ENCODE peak calls at places on chromosomes 11 and 22, in eight cellular contexts. K is transverse colon, G is spleen, U is prostate gland, A is Panc1, M is GM12878, Q is endothelial cell of umbilical vein, I is K562. R is an unnamed sample.

GRCh38 chr22:49779226-49779625 is 48.4 kb downstream of the BRD1 start:
- DNase-seq in K (no peak), G (no peak), U (no peak), A (no peak), M (no peak), Q (no peak), I (no peak), R (no peak)

GRCh38 chr11:46090375-46090774 is 30.9 kb downstream of the PHF21A start:
- DNase-seq in K (no peak), G (no peak), U (no peak), A (no peak), M (no peak), Q (no peak), I (no peak), R (no peak)

GRCh38 chr22:30206964-30207363 is 39.6 kb downstream of the LIF start:
- DNase-seq in K (no peak), G (no peak), U (no peak), A (peak; percentile 86), M (no peak), Q (peak; percentile 21), I (no peak), R (no peak)

GRCh38 chr11:103892603-103893002 is 143.8 kb upstream of the DDI1 start:
- DNase-seq in K (no peak), G (no peak), U (no peak), A (no peak), M (no peak), Q (no peak), I (no peak), R (no peak)

GRCh38 chr22:46349681-46350080 is 14.2 kb downstream of the TRMU start:
- DNase-seq in K (no peak), G (peak; percentile 42), U (no peak), A (no peak), M (no peak), Q (no peak), I (no peak), R (no peak)

GRCh38 chr11:7077101-7077500 is 11.7 kb upstream of the RBMXL2 start:
- DNase-seq in K (no peak), G (no peak), U (no peak), A (no peak), M (no peak), Q (no peak), I (peak; percentile 11), R (no peak)

GRCh38 chr11:118343981-118344521 is at the start of gene CD3G:
- DNase-seq in K (peak; percentile 32), G (peak; percentile 84), U (no peak), A (no peak), M (no peak), Q (no peak), I (no peak), R (no peak)

GRCh38 chr11:69361466-69361865 is 67.5 kb downstream of the MYEOV start:
- DNase-seq in K (peak; percentile 5), G (no peak), U (no peak), A (no peak), M (no peak), Q (no peak), I (no peak), R (no peak)

GRCh38 chr11:114053406-114053805 is 6.1 kb upstream of the ZBTB16 start:
- DNase-seq in K (no peak), G (no peak), U (no peak), A (no peak), M (no peak), Q (no peak), I (no peak), R (no peak)

GRCh38 chr11:114050258-114050927 is 9.1 kb upstream of the ZBTB16 start:
- DNase-seq in K (no peak), G (no peak), U (no peak), A (no peak), M (no peak), Q (no peak), I (no peak), R (no peak)

GRCh38 chr11:114051558-114051957 is 8.0 kb upstream of the ZBTB16 start:
- DNase-seq in K (no peak), G (no peak), U (no peak), A (no peak), M (no peak), Q (no peak), I (no peak), R (no peak)

GRCh38 chr11:114054830-114055229 is 4.7 kb upstream of the ZBTB16 start:
- DNase-seq in K (no peak), G (no peak), U (no peak), A (no peak), M (no peak), Q (no peak), I (no peak), R (no peak)

GRCh38 chr11:114052160-114052559 is 7.4 kb upstream of the ZBTB16 start:
- DNase-seq in K (peak; percentile 62), G (no peak), U (no peak), A (no peak), M (no peak), Q (no peak), I (no peak), R (no peak)
- TF ChIP-seq POLR2AphosphoS5 in K (no peak), G (no peak), U (peak; percentile 62), A (no peak), M (no peak), Q (no peak), I (no peak), R (no peak)

DNA sequence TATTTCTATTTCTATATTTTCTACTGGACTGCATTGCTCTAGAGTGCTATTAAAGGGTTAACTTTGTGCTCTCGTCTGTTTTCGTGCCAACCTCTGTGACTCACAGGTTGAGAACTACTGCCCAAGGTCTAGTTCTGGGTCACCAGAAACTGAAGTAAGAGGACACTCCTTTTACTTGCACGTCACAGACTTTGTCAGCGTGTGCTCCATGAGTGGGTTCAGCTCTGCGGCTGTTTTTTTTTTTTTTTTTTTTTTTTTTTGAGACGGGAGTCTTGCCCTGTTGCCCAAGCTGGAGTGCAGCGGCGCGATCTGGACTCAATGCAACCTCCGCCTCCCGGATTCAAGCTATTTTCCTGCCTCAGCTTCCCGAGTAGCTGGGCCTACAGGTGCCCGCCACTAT is 49.8 kb downstream of the CLMP start:
- DNase-seq in K (no peak), G (no peak), U (no peak), A (peak; percentile 72), M (no peak), Q (peak; percentile 22), I (no peak), R (no peak)
- TF ChIP-seq POLR2AphosphoS5 in K (no peak), G (no peak), U (no peak), A (no peak), M (no peak), Q (no peak), I (no peak), R (no peak)

DNA sequence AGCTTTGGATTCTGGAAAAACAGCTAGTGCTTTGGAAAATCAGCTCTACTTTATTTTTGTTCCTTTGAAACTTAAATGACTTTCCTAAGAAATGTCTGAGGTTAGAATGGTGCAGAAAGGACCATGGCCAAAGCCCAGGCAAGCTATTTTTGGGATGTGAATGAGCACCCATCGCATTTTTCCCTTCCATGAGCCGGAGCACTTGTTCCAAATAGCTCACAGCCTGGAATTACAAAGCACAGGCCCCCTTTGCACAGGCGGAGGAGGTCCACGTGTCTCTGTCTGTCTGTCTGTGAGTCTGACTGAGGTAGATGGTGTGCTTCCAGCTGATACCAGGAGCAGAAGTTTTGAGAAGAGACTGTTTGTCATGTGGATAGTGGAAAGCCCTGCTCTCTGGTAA is 50.7 kb downstream of the MICAL2 start:
- DNase-seq in K (no peak), G (peak; percentile 25), U (no peak), A (no peak), M (no peak), Q (no peak), I (no peak), R (no peak)
- TF ChIP-seq POLR2AphosphoS5 in K (no peak), G (no peak), U (no peak), A (no peak), M (no peak), Q (no peak), I (no peak), R (no peak)

GRCh38 chr11:125625594-125626380 is 824 bp downstream of the CHEK1 start:
- DNase-seq in K (peak; percentile 90), G (peak; percentile 95), U (peak; percentile 82), A (peak; percentile 85), M (peak; percentile 77), Q (peak; percentile 91), I (peak; percentile 80), R (peak; percentile 66)
- TF ChIP-seq POLR2AphosphoS5 in K (peak; percentile 77), G (peak; percentile 95), U (peak; percentile 92), A (peak; percentile 68), M (no peak), Q (peak; percentile 67), I (peak; percentile 86), R (peak; percentile 78)

GRCh38 chr11:17553249-17553546 is 6.1 kb downstream of the OTOG start:
- DNase-seq in K (no peak), G (peak; percentile 67), U (no peak), A (no peak), M (no peak), Q (no peak), I (no peak), R (no peak)

GRCh38 chr11:17552041-17552355 is 4.9 kb downstream of the OTOG start:
- DNase-seq in K (no peak), G (no peak), U (no peak), A (no peak), M (no peak), Q (no peak), I (no peak), R (no peak)

GRCh38 chr11:17552392-17553248 is 5.6 kb downstream of the OTOG start:
- DNase-seq in K (no peak), G (peak; percentile 65), U (no peak), A (no peak), M (no peak), Q (peak; percentile 6), I (no peak), R (no peak)

GRCh38 chr11:17550455-17551346 is 3.6 kb downstream of the OTOG start:
- DNase-seq in K (no peak), G (peak; percentile 49), U (no peak), A (no peak), M (no peak), Q (no peak), I (no peak), R (no peak)

DNA sequence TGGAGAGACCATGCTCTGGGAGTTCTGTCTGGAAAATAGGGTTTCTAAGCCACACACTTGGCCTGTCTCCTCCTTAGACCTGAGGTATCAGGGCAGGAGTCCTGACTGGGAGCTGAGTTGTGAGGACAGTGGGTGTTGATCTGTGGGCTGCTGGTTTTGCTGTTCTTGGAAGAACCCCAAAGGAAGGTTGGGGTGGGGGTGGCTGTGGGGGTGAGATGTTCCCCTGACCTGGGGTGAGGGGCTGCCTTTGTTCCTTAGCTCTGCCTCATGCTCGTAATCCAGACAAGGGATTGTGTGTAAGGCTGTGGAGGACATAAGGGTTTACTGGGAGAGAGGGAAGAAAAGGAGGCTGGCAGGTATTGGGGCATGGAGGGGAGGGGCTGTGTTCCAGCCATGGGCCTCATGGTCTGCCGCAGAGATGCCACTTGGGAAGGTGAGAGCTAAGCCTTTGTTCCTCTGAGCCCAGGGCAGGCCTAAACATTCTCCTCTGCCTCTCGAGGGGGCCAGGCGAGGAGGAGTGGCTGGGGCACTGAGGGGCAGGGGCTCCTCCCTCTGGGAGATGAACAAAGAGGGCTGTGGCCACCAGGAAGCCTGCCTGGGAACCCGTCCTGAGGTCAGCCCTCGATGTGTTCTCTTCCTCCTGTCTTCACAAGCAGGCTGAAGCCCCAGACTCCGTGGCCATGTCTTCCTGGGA is 4.4 kb downstream of the OTOG start:
- DNase-seq in K (no peak), G (peak; percentile 69), U (no peak), A (no peak), M (no peak), Q (no peak), I (no peak), R (no peak)
- TF ChIP-seq POLR2AphosphoS5 in K (no peak), G (no peak), U (no peak), A (no peak), M (no peak), Q (no peak), I (no peak), R (no peak)